ENCODE peak calls at places on chromosomes 16 and 17, in seven cellular contexts. W is neural progenitor cell; Z is left ventricle myocardium inferior; N is cardiac muscle cell; F is Caco-2; U is CD8-positive, alpha-beta T cell; T is Peyer's patch. K is an unnamed sample. For H3K4me1 and H3K36me3, the result is how much of the 10 kb centered on the place peaks cover.

GRCh38 chr17:1112875-1113274 is 66.9 kb downstream of the ABR start:
- DNase-seq in F (no peak), W (no peak), T (no peak), N (no peak), U (no peak), Z (no peak), K (no peak)

GRCh38 chr17:48761114-48761513 is 32.6 kb upstream of the HOXB13 start:
- DNase-seq in W (no peak), T (no peak), N (no peak), U (no peak), F (no peak), Z (no peak), K (no peak)

GRCh38 chr17:44307387-44308186 is 814 bp upstream of the RUNDC3A start:
- DNase-seq in Z (no peak), U (no peak), W (peak), N (peak), T (no peak), F (peak), K (no peak)

GRCh38 chr16:27366687-27367462 is 35.1 kb upstream of the IL21R start:
- DNase-seq in U (no peak), T (no peak), W (no peak), Z (no peak), N (peak), F (no peak), K (no peak)

GRCh38 chr17:35923609-35924114 is 6.9 kb downstream of the RDM1 start:
- DNase-seq in N (no peak), W (no peak), U (no peak), Z (no peak), T (no peak), F (no peak), K (no peak)

GRCh38 chr17:63997341-63998048 is 656 bp upstream of the PRR29 start:
- DNase-seq in F (peak), Z (no peak), U (no peak), T (peak), N (peak), W (peak), K (peak)

GRCh38 chr16:82979406-82980111 is 352.8 kb downstream of the CDH13 start:
- DNase-seq in F (no peak), U (no peak), Z (no peak), N (no peak), T (no peak), W (no peak), K (no peak)

GRCh38 chr17:1180958-1181768 is 1.4 kb upstream of the ABR start:
- DNase-seq in T (peak), N (no peak), W (peak), U (no peak), F (no peak), Z (no peak), K (no peak)

GRCh38 chr16:29883987-29884386 is 15.4 kb downstream of the SEZ6L2 start:
- DNase-seq in Z (no peak), N (no peak), W (no peak), F (no peak), U (no peak), T (no peak), K (no peak)

GRCh38 chr16:14050297-14051027 is 20.7 kb upstream of the MRTFB start:
- DNase-seq in T (no peak), Z (no peak), N (peak), U (no peak), F (peak), W (peak), K (no peak)

GRCh38 chr17:10754109-10754508 is 24.3 kb upstream of the TMEM220 start:
- DNase-seq in T (peak), W (peak), Z (no peak), N (peak), U (no peak), F (peak), K (peak)

GRCh38 chr16:23171234-23171948 is 11.2 kb upstream of the SCNN1G start:
- DNase-seq in N (peak), U (no peak), F (no peak), Z (no peak), W (no peak), T (no peak), K (no peak)

GRCh38 chr17:54900457-54901229 is at the start of gene TOM1L1:
- DNase-seq in F (peak), N (peak), U (no peak), W (peak), T (peak), Z (peak), K (peak)

GRCh38 chr17:72430611-72431432 is 310.0 kb downstream of the SOX9 start:
- DNase-seq in W (peak), U (no peak), F (peak), T (peak), Z (no peak), N (peak), K (peak)

GRCh38 chr16:57383276-57384247 is 11.3 kb downstream of the CX3CL1 start:
- DNase-seq in F (peak), U (no peak), N (peak), W (no peak), Z (no peak), T (no peak), K (no peak)

GRCh38 chr16:46811682-46812081 is 19.3 kb downstream of the C16orf87 start:
- DNase-seq in W (no peak), U (no peak), T (no peak), N (no peak), Z (no peak), F (no peak), K (no peak)

GRCh38 chr17:79612468-79613194 is 1.8 kb upstream of the RBFOX3 start:
- DNase-seq in Z (no peak), W (peak), F (peak), N (peak), U (peak), T (peak), K (peak)

GRCh38 chr16:14303654-14304394 is 232.7 kb downstream of the MRTFB start:
- DNase-seq in F (no peak), W (peak), T (no peak), N (no peak), U (no peak), Z (no peak), K (no peak)

GRCh38 chr17:81398170-81398854 is 3.1 kb downstream of the BAHCC1 start:
- DNase-seq in N (peak), U (no peak), W (peak), F (no peak), T (peak), Z (peak), K (peak)

GRCh38 chr17:56305017-56305416 is 151.7 kb downstream of the ANKFN1 start:
- DNase-seq in T (no peak), F (no peak), W (no peak), U (no peak), N (no peak), Z (no peak), K (no peak)

GRCh38 chr17:27965224-27965623 is 72.1 kb upstream of the LYRM9 start:
- DNase-seq in W (no peak), Z (no peak), T (no peak), U (no peak), N (no peak), F (no peak), K (no peak)

GRCh38 chr17:45111838-45112237 is 20.5 kb downstream of the PLCD3 start:
- DNase-seq in T (no peak), W (no peak), N (no peak), U (no peak), F (no peak), Z (no peak), K (no peak)

GRCh38 chr17:2853722-2854580 is 57.7 kb downstream of the RAP1GAP2 start:
- DNase-seq in W (peak), F (peak), U (peak), T (peak), N (no peak), Z (peak), K (peak)

GRCh38 chr17:65219707-65220106 is 82.5 kb downstream of the RGS9 start:
- DNase-seq in F (no peak), Z (no peak), N (no peak), U (no peak), W (no peak), T (no peak), K (no peak)

GRCh38 chr17:35727635-35728034 is 3.8 kb upstream of the RASL10B start:
- DNase-seq in Z (no peak), U (no peak), W (no peak), F (no peak), T (no peak), N (no peak), K (no peak)

GRCh38 chr17:9468937-9469336 is 106.7 kb downstream of the STX8 start:
- DNase-seq in T (no peak), U (no peak), N (no peak), Z (no peak), F (no peak), W (no peak), K (no peak)

GRCh38 chr16:57534881-57535658 is 1.3 kb downstream of the CCDC102A start:
- DNase-seq in N (no peak), T (peak), F (peak), Z (no peak), W (no peak), U (no peak), K (no peak)

GRCh38 chr16:73321942-73322341 is 274.0 kb upstream of the ZFHX3 start:
- DNase-seq in Z (no peak), U (no peak), T (no peak), N (no peak), F (no peak), W (no peak), K (no peak)

GRCh38 chr17:69597898-69598692 is 183.6 kb downstream of the MAP2K6 start:
- DNase-seq in T (no peak), W (no peak), N (peak), Z (no peak), U (no peak), F (no peak), K (no peak)

GRCh38 chr17:43146649-43147048 is 21.5 kb upstream of the BRCA1 start:
- DNase-seq in T (no peak), W (no peak), U (no peak), F (no peak), Z (no peak), N (no peak), K (no peak)

GRCh38 chr16:53056528-53056881 is 1.7 kb downstream of the CHD9 start:
- DNase-seq in T (no peak), N (peak), F (no peak), W (no peak), Z (no peak), U (no peak), K (no peak)

GRCh38 chr17:11668633-11669032 is 70.4 kb downstream of the DNAH9 start:
- DNase-seq in W (peak), F (no peak), T (no peak), U (no peak), N (no peak), Z (no peak), K (no peak)

GRCh38 chr16:14509675-14510132 is 120.4 kb downstream of the PARN start:
- DNase-seq in W (peak), N (peak), U (no peak), Z (no peak), T (no peak), F (no peak), K (no peak)

GRCh38 chr17:3912827-3913226 is 3.4 kb downstream of the P2RX1 start:
- DNase-seq in N (no peak), U (no peak), W (no peak), Z (no peak), T (no peak), F (no peak), K (no peak)
- H3K4me1 ChIP-seq in N (under half), U (half or more), W (under half), Z (under half), T (under half), F (under half), K (under half)

DNA sequence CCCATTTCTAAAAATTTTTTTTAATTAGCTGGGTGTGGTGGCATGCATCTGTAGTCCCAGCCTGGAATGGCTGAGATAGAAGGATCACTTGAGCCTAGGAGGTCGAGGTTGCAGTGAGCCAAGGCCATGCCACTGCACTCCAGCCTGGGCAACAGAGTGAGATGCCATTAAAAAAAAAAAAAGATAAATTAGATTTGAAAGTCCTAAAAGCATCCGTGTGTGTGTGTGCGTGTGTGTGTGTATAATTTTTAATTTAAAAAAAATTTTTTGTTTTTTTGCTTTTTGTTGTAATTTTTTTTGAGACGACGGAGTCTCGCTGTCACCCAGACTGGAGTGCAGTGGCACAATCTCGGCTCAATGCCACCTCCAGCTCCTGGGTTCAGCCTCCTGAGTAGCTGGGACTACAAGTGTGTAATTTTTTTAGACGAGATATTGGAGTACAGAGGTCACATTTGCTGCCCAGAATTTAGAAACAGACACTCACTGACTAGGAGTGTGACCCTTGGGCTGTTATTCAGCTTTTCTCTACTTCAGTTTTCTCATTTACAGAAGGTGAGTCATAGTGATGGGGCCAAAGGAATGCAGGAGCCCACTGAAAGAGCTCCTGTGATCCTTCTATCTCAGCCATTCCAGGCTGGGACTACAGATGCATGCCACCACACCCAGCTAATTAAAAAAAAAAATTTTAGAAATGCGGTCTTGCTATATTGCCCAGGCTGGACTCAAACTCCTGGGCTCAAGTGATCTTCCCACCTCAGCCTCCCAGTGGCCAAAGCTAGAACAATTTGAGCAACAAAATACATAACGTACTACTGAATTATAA is 25.5 kb upstream of the TBX4 start:
- DNase-seq in T (no peak), N (no peak), W (no peak), Z (no peak), F (peak), U (no peak), K (no peak)
- TF ChIP-seq CTCF in T (no peak), N (no peak), W (no peak), Z (no peak), F (peak), U (no peak), K (no peak)

GRCh38 chr17:16442141-16442540 is 26.8 kb downstream of the TRPV2 start:
- DNase-seq in N (peak), T (no peak), U (no peak), F (no peak), Z (no peak), W (peak), K (no peak)

GRCh38 chr17:16440814-16441629 is 25.7 kb downstream of the TRPV2 start:
- DNase-seq in F (no peak), N (peak), T (no peak), W (no peak), U (no peak), Z (no peak), K (no peak)

GRCh38 chr17:16444258-16444886 is 29.0 kb downstream of the TRPV2 start:
- DNase-seq in Z (no peak), F (peak), W (no peak), N (peak), U (no peak), T (no peak), K (no peak)

GRCh38 chr17:16442594-16443389 is 27.4 kb downstream of the TRPV2 start:
- DNase-seq in Z (no peak), T (no peak), N (peak), U (no peak), W (no peak), F (no peak), K (no peak)

DNA sequence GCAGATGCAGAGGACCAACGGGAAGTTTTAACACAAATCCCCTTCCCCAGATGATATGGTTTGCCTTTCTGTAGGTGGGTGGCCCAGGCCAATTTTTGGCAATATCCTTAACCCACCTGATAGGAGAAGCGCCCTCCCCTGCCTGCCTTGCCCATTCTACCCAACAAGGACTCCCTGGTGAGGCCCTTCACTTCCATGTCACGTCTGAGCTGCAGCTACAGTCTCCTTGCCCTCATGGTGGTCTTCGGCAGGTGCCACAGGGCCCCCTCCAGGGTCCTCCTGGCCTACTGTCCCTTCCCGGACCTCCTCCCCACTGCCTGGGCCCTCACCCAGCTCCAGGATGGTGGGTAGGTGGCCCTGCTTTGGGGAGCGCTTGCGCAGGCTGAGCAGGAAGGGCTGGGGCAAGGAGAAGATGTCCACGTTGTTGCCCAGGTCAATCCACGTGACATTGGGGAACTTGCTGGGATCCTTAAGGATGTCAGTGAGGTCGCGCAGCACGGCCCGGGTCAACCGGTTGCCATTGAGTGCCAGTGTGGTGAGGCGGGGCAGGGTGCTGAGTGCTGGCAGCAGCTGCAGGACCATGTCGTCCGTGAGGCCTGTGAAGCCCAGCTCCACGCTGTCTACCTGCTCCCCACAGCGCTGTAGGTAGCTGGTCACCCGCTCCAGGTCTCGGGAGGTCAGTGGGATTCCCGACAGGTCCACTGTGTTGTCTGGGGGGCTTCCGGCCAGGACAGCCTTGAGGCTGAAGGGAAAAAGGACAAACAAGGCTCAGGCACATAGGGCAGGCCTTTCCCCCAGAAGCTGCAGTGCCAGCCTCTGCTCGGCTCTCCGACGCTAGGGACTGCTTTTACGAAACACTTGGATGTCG is 28.3 kb downstream of the TRPV2 start:
- DNase-seq in F (peak), U (no peak), W (no peak), Z (no peak), N (no peak), T (no peak), K (peak)
- H3K36me3 ChIP-seq in F (under half), U (under half), W (under half), Z (half or more), N (under half), T (under half), K (under half)

DNA sequence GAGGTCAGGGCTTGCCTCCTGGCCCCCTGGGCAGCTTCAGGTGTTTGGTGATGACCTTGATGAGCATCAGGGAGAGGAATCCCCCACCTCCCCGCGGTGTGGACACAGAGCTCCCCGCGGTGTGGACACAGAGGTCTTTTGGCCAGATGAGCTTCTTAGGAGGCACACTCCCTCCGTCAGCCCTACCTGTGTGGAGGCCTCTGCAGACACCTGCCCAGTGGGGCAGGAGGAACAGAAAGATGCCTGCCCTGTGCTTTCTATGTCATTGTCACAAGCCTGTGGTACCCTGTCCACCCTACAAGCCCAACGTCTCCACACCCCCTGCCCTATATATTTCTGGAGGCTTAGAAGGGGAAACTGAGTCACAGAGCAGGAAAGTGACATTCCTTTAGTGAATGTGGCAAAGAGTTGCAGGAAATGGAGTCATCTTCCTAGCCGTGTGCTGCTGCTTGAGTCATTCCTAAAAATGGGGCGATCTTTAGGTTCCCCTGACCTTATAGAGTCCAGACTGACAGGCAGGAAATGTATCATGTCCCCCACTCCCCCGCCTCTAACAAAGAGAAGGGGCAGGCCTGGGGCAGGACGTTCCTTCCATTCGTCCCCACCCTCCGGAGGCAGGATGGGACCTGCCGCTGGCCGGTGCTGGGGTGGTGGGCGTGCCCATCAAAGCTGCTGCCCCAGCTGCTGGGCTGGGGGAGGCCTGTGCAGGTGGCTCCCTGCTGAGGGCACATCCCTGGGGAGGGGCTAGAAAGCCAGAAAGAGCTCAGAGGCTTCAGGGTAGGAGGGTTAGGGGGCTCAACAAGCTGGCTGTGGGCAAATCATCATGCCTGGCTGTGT is 987 bp upstream of the C16orf74 start:
- DNase-seq in Z (no peak), T (no peak), N (no peak), U (no peak), F (no peak), W (no peak), K (no peak)
- H3K4me1 ChIP-seq in Z (under half), T (under half), N (under half), U (under half), F (under half), W (under half), K (under half)

DNA sequence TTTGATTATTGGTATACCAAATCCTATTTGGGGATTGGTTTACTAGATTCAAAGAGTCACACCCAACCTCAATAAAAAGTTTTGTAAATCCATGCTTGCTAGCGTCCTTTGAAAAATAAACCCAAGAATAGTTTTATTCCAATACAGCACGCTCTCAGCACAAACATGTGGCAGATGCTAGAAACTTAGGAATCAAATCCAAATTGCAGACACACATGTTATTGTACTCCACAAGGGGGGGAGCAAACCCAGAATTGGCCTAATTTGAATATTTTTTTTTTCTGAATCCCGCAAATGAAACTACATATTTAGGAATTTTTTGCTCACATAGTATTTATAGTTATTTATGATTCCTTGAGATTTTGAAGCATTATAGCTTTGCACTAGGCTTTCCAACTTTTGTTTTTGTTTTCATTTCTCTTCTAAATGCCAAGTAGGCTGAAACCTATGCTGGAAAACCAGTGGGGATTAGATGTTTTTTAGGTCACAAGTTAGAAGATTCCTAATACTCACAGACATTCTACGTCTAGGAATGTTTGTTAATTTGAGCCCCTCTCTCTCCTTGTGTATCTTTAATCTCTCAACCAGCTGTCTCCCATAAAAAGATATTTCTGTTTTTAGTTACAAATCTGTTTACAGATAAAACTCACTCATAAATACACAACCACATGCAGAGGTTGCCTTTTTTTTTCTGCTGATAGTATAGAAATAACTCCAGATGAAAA is 59.3 kb upstream of the CDH11 start:
- DNase-seq in N (peak), T (no peak), Z (no peak), W (no peak), U (no peak), F (no peak), K (no peak)
- TF ChIP-seq CTCF in N (no peak), T (no peak), Z (no peak), W (no peak), U (no peak), F (no peak), K (no peak)

GRCh38 chr16:2173366-2173765 is 17.8 kb downstream of the TRAF7 start:
- DNase-seq in U (no peak), Z (no peak), N (no peak), T (no peak), W (no peak), F (no peak), K (no peak)
- H3K36me3 ChIP-seq in U (under half), Z (half or more), N (under half), T (under half), W (under half), F (under half), K (under half)

K was measured in mucosa of descending colon.